ENCODE peak calls at places on chromosomes 13 and 19, in eight cellular contexts. Z is stimulated activated CD4-positive, alpha-beta T cell treated with anti-CD3 and anti-CD28 coated beads, Interleukin-15, amount 100 ng/mL, for 1 hour; Q is NCI-H2081; U is dorsolateral prefrontal cortex; P is KBM-7; Y is smooth muscle cell of the brain vasculature; E is nucleus accumbens; L is transverse colon. B is an unnamed sample.

GRCh38 chr13:109694972-109695371 is 91.4 kb downstream of the IRS2 start:
- DNase-seq in U (no peak), Y (no peak), E (no peak), Z (no peak), P (peak; percentile 19), L (no peak), Q (no peak), B (peak; percentile 29)

GRCh38 chr13:105920375-105920774 is 615.1 kb downstream of the EFNB2 start:
- DNase-seq in E (no peak), P (no peak), L (peak; percentile 21), U (no peak), Z (no peak), Y (no peak), Q (no peak), B (peak; percentile 26)

GRCh38 chr19:19434483-19435045 is 29.1 kb downstream of the GATAD2A start:
- DNase-seq in L (no peak), P (no peak), Q (no peak), U (no peak), E (no peak), Y (no peak), Z (no peak), B (no peak)

GRCh38 chr13:48265217-48265815 is 32.3 kb downstream of the ITM2B start:
- DNase-seq in Y (no peak), P (peak; percentile 95), Z (no peak), E (no peak), L (peak; percentile 9), U (no peak), Q (no peak), B (no peak)

GRCh38 chr13:27960362-27961226 is 8.5 kb downstream of the CDX2 start:
- DNase-seq in Y (no peak), L (peak; percentile 88), Q (peak; percentile 30), Z (no peak), U (no peak), E (no peak), P (peak; percentile 18), B (peak; percentile 11)

GRCh38 chr19:19232231-19232630 is 20.5 kb downstream of the NCAN start:
- DNase-seq in U (peak; percentile 73), E (peak; percentile 51), Y (no peak), Z (no peak), Q (no peak), P (no peak), L (no peak), B (no peak)

GRCh38 chr19:45901432-45901903 is 945 bp downstream of the MYPOP start:
- DNase-seq in P (no peak), E (no peak), U (no peak), L (peak; percentile 48), Z (no peak), Y (no peak), Q (no peak), B (no peak)

GRCh38 chr13:108096301-108096700 is 119.0 kb downstream of the LIG4 start:
- DNase-seq in U (no peak), Z (no peak), P (no peak), L (no peak), E (no peak), Y (no peak), Q (no peak), B (no peak)

GRCh38 chr19:17812099-17812498 is 9.2 kb downstream of the INSL3 start:
- DNase-seq in Y (no peak), U (no peak), E (no peak), L (no peak), P (no peak), Z (no peak), Q (no peak), B (no peak)

GRCh38 chr19:18894254-18895037 is 1.5 kb downstream of the CERS1 start:
- DNase-seq in E (peak; percentile 96), L (no peak), P (no peak), Z (no peak), U (peak; percentile 95), Y (no peak), Q (peak; percentile 63), B (no peak)

GRCh38 chr19:3456925-3457530 is 23.3 kb downstream of the SMIM24 start:
- DNase-seq in Q (no peak), U (no peak), L (no peak), Y (no peak), Z (no peak), E (no peak), P (no peak), B (no peak)

GRCh38 chr13:82224806-82225205 is 1657.5 kb downstream of the SLITRK1 start:
- DNase-seq in P (no peak), E (no peak), Q (no peak), Z (no peak), U (no peak), L (no peak), Y (no peak), B (no peak)

GRCh38 chr19:31285744-31286143 is 63.5 kb downstream of the TSHZ3 start:
- DNase-seq in P (no peak), E (no peak), L (no peak), Y (peak; percentile 23), Q (no peak), Z (no peak), U (no peak), B (peak; percentile 57)

GRCh38 chr13:29849731-29850212 is 645 bp downstream of the UBL3 start:
- DNase-seq in Y (no peak), L (peak; percentile 69), E (peak; percentile 15), P (peak; percentile 58), U (peak; percentile 51), Z (no peak), Q (peak; percentile 60), B (peak; percentile 23)

GRCh38 chr19:43469160-43469480 is 3.7 kb upstream of the LYPD3 start:
- DNase-seq in P (no peak), E (no peak), Y (no peak), U (no peak), L (no peak), Q (no peak), Z (no peak), B (no peak)

GRCh38 chr19:27694361-27695055 is 1518.4 kb downstream of the UQCRFS1 start:
- DNase-seq in Z (no peak), L (no peak), Y (no peak), E (no peak), P (no peak), U (no peak), Q (no peak), B (no peak)

GRCh38 chr19:15379996-15380647 is 535 bp upstream of the AKAP8 start:
- DNase-seq in Z (no peak), Q (peak; percentile 41), U (no peak), L (peak; percentile 80), E (no peak), Y (no peak), P (peak; percentile 81), B (peak; percentile 93)

GRCh38 chr19:47509170-47509847 is 5.6 kb downstream of the NAPA start:
- DNase-seq in L (no peak), Q (no peak), Y (no peak), Z (no peak), E (no peak), P (no peak), U (no peak), B (no peak)

B was measured in OCI-M1.